ENCODE peak calls at places on chromosome 10, in six cellular contexts. D is activated CD4-positive, CD25-positive, alpha-beta regulatory T cell; A is fibroblast of lung; X is hepatic stellate cell; N is anterior cingulate cortex; I is iris pigment epithelial cell. Q is an unnamed sample.

GRCh38 chr10:58981846-58982245 is 194.6 kb upstream of the PHYHIPL start:
- DNase-seq in N (no peak), X (no peak), I (no peak), D (no peak), A (no peak), Q (no peak)

GRCh38 chr10:54797636-54798395 is 3.2 kb downstream of the PCDH15 start:
- DNase-seq in N (no peak), A (peak), X (no peak), D (no peak), I (peak), Q (peak)

GRCh38 chr10:31319602-31320178 is 674 bp downstream of the ZEB1 start:
- DNase-seq in N (no peak), D (no peak), X (no peak), I (no peak), A (no peak), Q (peak)

GRCh38 chr10:8468477-8468876 is 414.0 kb downstream of the GATA3 start:
- DNase-seq in N (no peak), D (no peak), A (no peak), I (no peak), X (no peak), Q (no peak)

GRCh38 chr10:90111671-90112070 is 410.3 kb downstream of the KIF20B start:
- DNase-seq in X (no peak), I (peak), N (no peak), D (no peak), A (peak), Q (peak)

GRCh38 chr10:69375307-69376151 is 41.2 kb downstream of the TACR2 start:
- DNase-seq in I (peak), X (no peak), N (peak), D (no peak), A (peak), Q (peak)

GRCh38 chr10:95233377-95234034 is 39.5 kb downstream of the ACSM6 start:
- DNase-seq in I (no peak), X (no peak), D (no peak), A (no peak), N (no peak), Q (no peak)

GRCh38 chr10:44355630-44356029 is 29.3 kb downstream of the CXCL12 start:
- DNase-seq in N (no peak), A (no peak), D (no peak), X (no peak), I (no peak), Q (no peak)

GRCh38 chr10:64528294-64529002 is 1007.2 kb downstream of the REEP3 start:
- DNase-seq in N (no peak), I (no peak), X (no peak), A (no peak), D (no peak), Q (no peak)

GRCh38 chr10:62502995-62503613 is 128.9 kb downstream of the ZNF365 start:
- DNase-seq in N (no peak), I (peak), A (peak), X (no peak), D (no peak), Q (no peak)

GRCh38 chr10:16933799-16934198 is 116.6 kb upstream of the RSU1 start:
- DNase-seq in I (no peak), N (no peak), D (no peak), A (no peak), X (no peak), Q (no peak)

GRCh38 chr10:58784361-58784760 is 271.7 kb downstream of the BICC1 start:
- DNase-seq in N (no peak), D (no peak), I (peak), A (no peak), X (no peak), Q (no peak)

GRCh38 chr10:74922921-74923320 is 96.5 kb downstream of the KAT6B start:
- DNase-seq in A (peak), I (peak), D (no peak), X (no peak), N (no peak), Q (no peak)

GRCh38 chr10:103661198-103661950 is 167.9 kb downstream of the NEURL1 start:
- DNase-seq in D (no peak), I (peak), N (no peak), X (peak), A (peak), Q (peak)

GRCh38 chr10:103120977-103121735 is 71.9 kb downstream of the NT5C2 start:
- DNase-seq in D (no peak), I (peak), X (no peak), A (no peak), N (no peak), Q (no peak)

GRCh38 chr10:84156768-84157167 is 16.8 kb upstream of the GPR15LG start:
- DNase-seq in N (no peak), A (no peak), X (no peak), D (no peak), I (peak), Q (peak)

GRCh38 chr10:126455766-126456425 is 67.6 kb upstream of the ADAM12 start:
- DNase-seq in N (no peak), X (no peak), A (no peak), D (no peak), I (no peak), Q (no peak)